ENCODE peak calls at places on chromosome 11, in nine cellular contexts. One of them, this sample, is unnamed.
A peak's percentile ranks its signal among the peaks of the same experiment; 100 is the strongest.

GRCh38 chr11:55895216-55895615 is 12.1 kb downstream of the TRIM51 start:
- DNase-seq in GM12892: no peak
- DNase-seq in ovary: no peak
- DNase-seq in tibial nerve: no peak
- DNase-seq in K562: no peak
- DNase-seq in HepG2: no peak
- DNase-seq in transverse colon: no peak
- DNase-seq in HCT116: no peak
- DNase-seq in NB4: peak; percentile 13
- DNase-seq in this sample: no peak

GRCh38 chr11:58525037-58525614 is 17.2 kb upstream of the OR5B21 start:
- DNase-seq in GM12892: peak; percentile 18
- DNase-seq in ovary: no peak
- DNase-seq in tibial nerve: no peak
- DNase-seq in K562: no peak
- DNase-seq in HepG2: no peak
- DNase-seq in transverse colon: no peak
- DNase-seq in HCT116: no peak
- DNase-seq in NB4: peak; percentile 77
- DNase-seq in this sample: no peak

GRCh38 chr11:31397239-31397834 is 27.7 kb downstream of the DNAJC24 start:
- DNase-seq in GM12892: no peak
- DNase-seq in ovary: no peak
- DNase-seq in tibial nerve: no peak
- DNase-seq in K562: peak; percentile 30
- DNase-seq in HepG2: peak; percentile 18
- DNase-seq in transverse colon: no peak
- DNase-seq in HCT116: no peak
- DNase-seq in NB4: peak; percentile 24
- DNase-seq in this sample: no peak

GRCh38 chr11:72591785-72592490 is 82.3 kb downstream of the PDE2A start:
- DNase-seq in GM12892: no peak
- DNase-seq in ovary: no peak
- DNase-seq in tibial nerve: no peak
- DNase-seq in K562: no peak
- DNase-seq in HepG2: no peak
- DNase-seq in transverse colon: no peak
- DNase-seq in HCT116: no peak
- DNase-seq in NB4: no peak
- DNase-seq in this sample: no peak

GRCh38 chr11:83641511-83641910 is 355.3 kb upstream of the CCDC90B start:
- DNase-seq in GM12892: no peak
- DNase-seq in ovary: no peak
- DNase-seq in tibial nerve: peak; percentile 17
- DNase-seq in K562: no peak
- DNase-seq in HepG2: no peak
- DNase-seq in transverse colon: no peak
- DNase-seq in HCT116: no peak
- DNase-seq in NB4: no peak
- DNase-seq in this sample: no peak

GRCh38 chr11:9799901-9800300 is 136.0 kb downstream of the SWAP70 start:
- DNase-seq in GM12892: no peak
- DNase-seq in ovary: no peak
- DNase-seq in tibial nerve: no peak
- DNase-seq in K562: no peak
- DNase-seq in HepG2: no peak
- DNase-seq in transverse colon: no peak
- DNase-seq in HCT116: no peak
- DNase-seq in NB4: no peak
- DNase-seq in this sample: no peak

GRCh38 chr11:27720277-27720830 is 20.1 kb upstream of the BDNF start:
- DNase-seq in GM12892: no peak
- DNase-seq in ovary: peak; percentile 23
- DNase-seq in tibial nerve: no peak
- DNase-seq in K562: peak; percentile 54
- DNase-seq in HepG2: no peak
- DNase-seq in transverse colon: peak; percentile 21
- DNase-seq in HCT116: no peak
- DNase-seq in NB4: no peak
- DNase-seq in this sample: no peak

GRCh38 chr11:10550503-10550902 is 9.5 kb upstream of the RNF141 start:
- DNase-seq in GM12892: no peak
- DNase-seq in ovary: no peak
- DNase-seq in tibial nerve: no peak
- DNase-seq in K562: no peak
- DNase-seq in HepG2: peak; percentile 34
- DNase-seq in transverse colon: no peak
- DNase-seq in HCT116: no peak
- DNase-seq in NB4: no peak
- DNase-seq in this sample: no peak

GRCh38 chr11:131185915-131186314 is 184.5 kb upstream of the NTM start:
- DNase-seq in GM12892: no peak
- DNase-seq in ovary: no peak
- DNase-seq in tibial nerve: no peak
- DNase-seq in K562: no peak
- DNase-seq in HepG2: no peak
- DNase-seq in transverse colon: no peak
- DNase-seq in HCT116: no peak
- DNase-seq in NB4: no peak
- DNase-seq in this sample: no peak

GRCh38 chr11:692824-693414 is 2.1 kb downstream of the DEAF1 start:
- DNase-seq in GM12892: no peak
- DNase-seq in ovary: no peak
- DNase-seq in tibial nerve: no peak
- DNase-seq in K562: peak; percentile 37
- DNase-seq in HepG2: no peak
- DNase-seq in transverse colon: no peak
- DNase-seq in HCT116: no peak
- DNase-seq in NB4: no peak
- DNase-seq in this sample: no peak

GRCh38 chr11:20247540-20248138 is 87.4 kb upstream of the DBX1 start:
- DNase-seq in GM12892: no peak
- DNase-seq in ovary: no peak
- DNase-seq in tibial nerve: no peak
- DNase-seq in K562: no peak
- DNase-seq in HepG2: no peak
- DNase-seq in transverse colon: no peak
- DNase-seq in HCT116: no peak
- DNase-seq in NB4: no peak
- DNase-seq in this sample: no peak

DNA sequence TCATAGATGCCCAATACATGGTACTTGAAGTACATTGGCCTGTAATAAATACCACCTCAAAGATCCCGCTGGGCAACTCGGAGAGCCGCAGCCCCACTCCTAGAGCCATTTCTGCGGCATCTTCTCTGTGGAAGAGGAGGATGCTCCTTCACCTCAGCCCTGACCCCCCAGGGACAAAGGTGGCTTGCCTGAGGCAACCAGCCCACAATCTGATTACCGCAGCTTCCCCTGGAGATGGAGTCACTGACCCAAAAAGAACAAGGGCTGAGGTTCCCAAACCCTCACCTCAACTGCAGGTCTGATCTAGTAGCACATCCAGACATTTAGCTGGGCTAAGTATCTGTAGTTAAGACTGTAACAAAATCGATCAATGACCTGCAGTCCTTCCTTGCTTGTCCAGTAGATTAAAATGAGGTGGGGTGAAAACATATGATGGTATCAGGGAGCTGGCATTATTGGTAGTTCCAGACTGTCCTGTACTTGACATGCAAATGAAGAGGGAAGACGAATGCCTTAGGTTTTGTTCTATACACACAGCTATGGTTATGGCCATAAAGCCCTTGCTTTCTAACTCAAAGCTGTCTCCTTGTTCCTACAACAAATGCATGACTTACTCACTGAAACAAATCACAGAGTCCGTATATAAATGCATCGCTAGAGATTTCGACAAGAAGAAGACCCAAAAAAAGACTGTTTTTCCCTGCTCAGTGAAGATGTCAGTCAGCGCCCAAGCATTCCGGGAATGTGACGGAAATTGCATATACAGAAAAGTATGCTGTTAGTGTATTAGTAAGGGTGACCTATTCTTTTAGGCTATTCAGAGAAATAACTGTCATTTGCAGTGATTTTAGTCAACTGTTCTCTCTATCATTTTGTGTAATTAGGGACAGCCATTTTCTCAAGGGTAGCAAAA is 33.7 kb downstream of the C11orf71 start:
- DNase-seq in GM12892: no peak
- DNase-seq in ovary: no peak
- DNase-seq in tibial nerve: no peak
- DNase-seq in K562: no peak
- DNase-seq in HepG2: no peak
- DNase-seq in transverse colon: no peak
- DNase-seq in HCT116: no peak
- DNase-seq in NB4: no peak
- DNase-seq in this sample: peak; percentile 10
- TF ChIP-seq POLR2A in GM12892: no peak
- TF ChIP-seq POLR2A in ovary: no peak
- TF ChIP-seq POLR2A in tibial nerve: no peak
- TF ChIP-seq POLR2A in K562: no peak
- TF ChIP-seq POLR2A in HepG2: no peak
- TF ChIP-seq POLR2A in transverse colon: no peak
- TF ChIP-seq POLR2A in HCT116: no peak
- TF ChIP-seq POLR2A in NB4: no peak
- TF ChIP-seq POLR2A in this sample: no peak

GRCh38 chr11:44618561-44619425 is 53.3 kb downstream of the CD82 start:
- DNase-seq in GM12892: no peak
- DNase-seq in ovary: peak; percentile 20
- DNase-seq in tibial nerve: no peak
- DNase-seq in K562: no peak
- DNase-seq in HepG2: no peak
- DNase-seq in transverse colon: peak; percentile 6
- DNase-seq in HCT116: no peak
- DNase-seq in NB4: no peak
- DNase-seq in this sample: no peak

GRCh38 chr11:44621784-44622183 is 56.3 kb downstream of the CD82 start:
- DNase-seq in GM12892: peak; percentile 2
- DNase-seq in ovary: no peak
- DNase-seq in tibial nerve: no peak
- DNase-seq in K562: no peak
- DNase-seq in HepG2: no peak
- DNase-seq in transverse colon: no peak
- DNase-seq in HCT116: no peak
- DNase-seq in NB4: peak; percentile 36
- DNase-seq in this sample: no peak

GRCh38 chr11:44621140-44621681 is 55.7 kb downstream of the CD82 start:
- DNase-seq in GM12892: peak; percentile 72
- DNase-seq in ovary: peak; percentile 85
- DNase-seq in tibial nerve: peak; percentile 59
- DNase-seq in K562: peak; percentile 81
- DNase-seq in HepG2: peak; percentile 55
- DNase-seq in transverse colon: peak; percentile 77
- DNase-seq in HCT116: peak; percentile 41
- DNase-seq in NB4: peak; percentile 69
- DNase-seq in this sample: peak; percentile 82

GRCh38 chr11:44622190-44622650 is 56.8 kb downstream of the CD82 start:
- DNase-seq in GM12892: peak; percentile 2
- DNase-seq in ovary: peak; percentile 14
- DNase-seq in tibial nerve: no peak
- DNase-seq in K562: no peak
- DNase-seq in HepG2: no peak
- DNase-seq in transverse colon: peak; percentile 4
- DNase-seq in HCT116: no peak
- DNase-seq in NB4: no peak
- DNase-seq in this sample: no peak

GRCh38 chr11:44619931-44620725 is 54.7 kb downstream of the CD82 start:
- DNase-seq in GM12892: no peak
- DNase-seq in ovary: peak; percentile 15
- DNase-seq in tibial nerve: no peak
- DNase-seq in K562: no peak
- DNase-seq in HepG2: no peak
- DNase-seq in transverse colon: peak; percentile 6
- DNase-seq in HCT116: no peak
- DNase-seq in NB4: no peak
- DNase-seq in this sample: no peak
- TF ChIP-seq POLR2A in GM12892: no peak
- TF ChIP-seq POLR2A in ovary: no peak
- TF ChIP-seq POLR2A in tibial nerve: no peak
- TF ChIP-seq POLR2A in K562: no peak
- TF ChIP-seq POLR2A in HepG2: no peak
- TF ChIP-seq POLR2A in transverse colon: no peak
- TF ChIP-seq POLR2A in HCT116: no peak
- TF ChIP-seq POLR2A in NB4: no peak
- TF ChIP-seq POLR2A in this sample: no peak

GRCh38 chr11:22822204-22822603 is 7.4 kb downstream of the SVIP start:
- DNase-seq in GM12892: no peak
- DNase-seq in ovary: no peak
- DNase-seq in tibial nerve: no peak
- DNase-seq in K562: no peak
- DNase-seq in HepG2: no peak
- DNase-seq in transverse colon: no peak
- DNase-seq in HCT116: no peak
- DNase-seq in NB4: no peak
- DNase-seq in this sample: no peak
- TF ChIP-seq POLR2A in GM12892: no peak
- TF ChIP-seq POLR2A in ovary: no peak
- TF ChIP-seq POLR2A in tibial nerve: no peak
- TF ChIP-seq POLR2A in K562: no peak
- TF ChIP-seq POLR2A in HepG2: no peak
- TF ChIP-seq POLR2A in transverse colon: no peak
- TF ChIP-seq POLR2A in HCT116: no peak
- TF ChIP-seq POLR2A in NB4: no peak
- TF ChIP-seq POLR2A in this sample: no peak

GRCh38 chr11:87315229-87315628 is 277.5 kb downstream of the TMEM135 start:
- DNase-seq in GM12892: no peak
- DNase-seq in ovary: no peak
- DNase-seq in tibial nerve: no peak
- DNase-seq in K562: no peak
- DNase-seq in HepG2: no peak
- DNase-seq in transverse colon: no peak
- DNase-seq in HCT116: no peak
- DNase-seq in NB4: no peak
- DNase-seq in this sample: no peak

GRCh38 chr11:87316491-87316890 is 278.8 kb downstream of the TMEM135 start:
- DNase-seq in GM12892: no peak
- DNase-seq in ovary: no peak
- DNase-seq in tibial nerve: no peak
- DNase-seq in K562: no peak
- DNase-seq in HepG2: no peak
- DNase-seq in transverse colon: no peak
- DNase-seq in HCT116: no peak
- DNase-seq in NB4: no peak
- DNase-seq in this sample: no peak

GRCh38 chr11:87322570-87322969 is 284.8 kb downstream of the TMEM135 start:
- DNase-seq in GM12892: no peak
- DNase-seq in ovary: no peak
- DNase-seq in tibial nerve: no peak
- DNase-seq in K562: no peak
- DNase-seq in HepG2: no peak
- DNase-seq in transverse colon: no peak
- DNase-seq in HCT116: no peak
- DNase-seq in NB4: no peak
- DNase-seq in this sample: no peak

DNA sequence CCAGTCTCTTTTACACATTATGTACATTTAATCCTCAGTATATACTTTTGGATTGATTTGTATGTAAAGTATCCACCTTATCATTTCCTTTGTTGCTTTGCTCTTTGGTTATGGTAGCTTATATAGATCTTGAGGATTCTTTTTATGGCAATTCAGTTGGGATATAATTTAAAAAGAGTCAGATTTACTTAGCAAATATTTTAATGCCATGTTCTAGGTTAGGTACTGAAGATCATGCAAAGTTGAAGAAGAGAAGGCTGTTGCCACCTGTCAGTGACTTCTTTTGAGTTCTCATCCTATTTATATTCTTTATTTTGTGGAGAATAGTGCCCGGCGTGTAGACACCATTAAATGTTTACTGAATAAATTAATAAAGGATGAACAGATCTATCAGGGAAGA is 279.7 kb downstream of the TMEM135 start:
- DNase-seq in GM12892: no peak
- DNase-seq in ovary: no peak
- DNase-seq in tibial nerve: no peak
- DNase-seq in K562: no peak
- DNase-seq in HepG2: no peak
- DNase-seq in transverse colon: no peak
- DNase-seq in HCT116: no peak
- DNase-seq in NB4: no peak
- DNase-seq in this sample: no peak
- TF ChIP-seq POLR2A in GM12892: no peak
- TF ChIP-seq POLR2A in ovary: no peak
- TF ChIP-seq POLR2A in tibial nerve: no peak
- TF ChIP-seq POLR2A in K562: no peak
- TF ChIP-seq POLR2A in HepG2: no peak
- TF ChIP-seq POLR2A in transverse colon: no peak
- TF ChIP-seq POLR2A in HCT116: no peak
- TF ChIP-seq POLR2A in NB4: no peak
- TF ChIP-seq POLR2A in this sample: no peak